ENCODE peak calls at places on chromosomes 4 and X, in five cellular contexts. P, A, O, H and R are unnamed samples.

GRCh38 chrX:51336584-51336983 is 4.0 kb downstream of the NUDT10 start:
- DNase-seq in P (peak; percentile 2), A (peak; percentile 10), O (peak; percentile 68), H (peak; percentile 9), R (peak; percentile 26)

GRCh38 chr4:108168213-108168671 is 490 bp downstream of the LEF1 start:
- DNase-seq in P (peak; percentile 31), A (no peak), O (no peak), H (no peak), R (no peak)

GRCh38 chr4:84691170-84691691 is 108.3 kb downstream of the CDS1 start:
- DNase-seq in P (no peak), A (no peak), O (no peak), H (peak; percentile 94), R (no peak)

GRCh38 chr4:156939801-156940200 is 31.8 kb downstream of the PDGFC start:
- DNase-seq in P (no peak), A (no peak), O (no peak), H (no peak), R (no peak)

GRCh38 chr4:180926277-180926676 is 1316.9 kb upstream of the TENM3 start:
- DNase-seq in P (no peak), A (no peak), O (no peak), H (no peak), R (no peak)

GRCh38 chr4:102344520-102344954 is 745 bp downstream of the SLC39A8 start:
- DNase-seq in P (peak; percentile 60), A (peak; percentile 67), O (peak; percentile 76), H (no peak), R (peak; percentile 47)

GRCh38 chr4:105527081-105527480 is 25.3 kb upstream of the ARHGEF38 start:
- DNase-seq in P (no peak), A (no peak), O (no peak), H (no peak), R (no peak)

GRCh38 chr4:108559911-108560310 is 60.5 kb upstream of the RPL34 start:
- DNase-seq in P (no peak), A (no peak), O (no peak), H (no peak), R (no peak)

GRCh38 chrX:74853255-74853654 is 72.0 kb downstream of the NEXMIF start:
- DNase-seq in P (no peak), A (no peak), O (no peak), H (no peak), R (no peak)